ENCODE peak calls at places on chromosomes 13 and 19, in nine cellular contexts. G is adrenal gland, T is bronchial epithelial cell, C is AG04449, U is lower leg skin, K is A673, Y is cardiac fibroblast, D is thoracic aorta, I is AG09319. V is an unnamed sample.

GRCh38 chr19:46392252-46392801 is 21.0 kb downstream of the CCDC8 start:
- DNase-seq in I (no peak), U (no peak), D (no peak), C (no peak), K (peak), Y (peak), T (no peak), G (no peak), V (no peak)

GRCh38 chr19:47697863-47698609 is 15.2 kb upstream of the EHD2 start:
- DNase-seq in K (peak), C (no peak), I (peak), Y (peak), U (peak), G (peak), D (no peak), T (peak), V (no peak)

GRCh38 chr19:54207908-54208783 is 7.5 kb downstream of the RPS9 start:
- DNase-seq in Y (peak), D (no peak), U (peak), G (peak), K (no peak), T (peak), C (no peak), I (peak), V (no peak)

GRCh38 chr19:19774354-19775033 is 41.6 kb upstream of the ZNF14 start:
- DNase-seq in U (no peak), K (no peak), Y (no peak), I (no peak), D (no peak), G (no peak), C (no peak), T (no peak), V (no peak)

GRCh38 chr19:3154957-3155736 is 19.3 kb downstream of the GNA15 start:
- DNase-seq in K (peak), G (peak), T (peak), D (peak), U (peak), C (peak), I (peak), Y (peak), V (no peak)

GRCh38 chr19:48872884-48873475 is 759 bp downstream of the PPP1R15A start:
- DNase-seq in K (peak), Y (peak), I (peak), D (peak), U (peak), G (peak), C (peak), T (peak), V (peak)

GRCh38 chr19:17867087-17867486 is 4.7 kb upstream of the SLC5A5 start:
- DNase-seq in K (no peak), T (no peak), C (no peak), D (no peak), G (no peak), U (no peak), Y (no peak), I (no peak), V (no peak)

GRCh38 chr19:7868326-7868670 is 5.9 kb downstream of the PRR36 start:
- DNase-seq in D (no peak), G (peak), T (no peak), I (no peak), K (no peak), C (no peak), U (no peak), Y (no peak), V (no peak)

GRCh38 chr13:109651854-109652253 is 134.5 kb downstream of the IRS2 start:
- DNase-seq in G (peak), I (no peak), C (no peak), U (no peak), T (no peak), Y (no peak), K (peak), D (no peak), V (no peak)

GRCh38 chr19:51719251-51719901 is 4.4 kb downstream of the HAS1 start:
- DNase-seq in I (no peak), G (no peak), T (no peak), Y (no peak), U (no peak), K (no peak), C (no peak), D (no peak), V (no peak)

GRCh38 chr19:16514383-16515019 is 18.3 kb downstream of the C19orf44 start:
- DNase-seq in T (no peak), D (no peak), Y (no peak), C (no peak), U (no peak), K (no peak), G (no peak), I (no peak), V (no peak)
- TF ChIP-seq CTCF in T (no peak), D (no peak), Y (no peak), C (no peak), U (no peak), K (no peak), G (no peak), I (no peak), V (peak)

DNA sequence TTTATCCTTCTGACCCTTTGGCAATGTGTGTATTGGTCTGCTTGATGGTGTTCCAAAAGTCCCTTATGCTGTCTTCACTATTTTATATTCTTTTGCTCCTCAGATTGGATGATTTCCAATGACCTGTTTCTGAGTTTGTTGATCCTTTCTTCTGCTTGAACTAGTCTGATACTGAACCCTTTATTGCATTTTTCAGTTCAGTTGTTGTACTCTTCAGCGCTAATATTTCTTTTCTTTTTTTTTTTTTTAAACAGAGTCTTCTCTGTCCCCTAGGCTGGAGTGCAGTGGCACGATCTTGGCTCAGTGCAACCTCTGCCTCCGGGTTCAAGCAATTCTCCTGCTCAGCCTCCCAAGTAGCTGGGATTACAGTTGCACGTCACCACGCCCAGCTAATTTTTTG is 12.6 kb upstream of the ZNF566 start:
- DNase-seq in I (no peak), D (no peak), C (no peak), U (no peak), G (no peak), Y (no peak), K (no peak), T (no peak), V (no peak)
- TF ChIP-seq CTCF in I (no peak), D (no peak), C (no peak), U (no peak), G (no peak), Y (no peak), K (no peak), T (no peak), V (no peak)

DNA sequence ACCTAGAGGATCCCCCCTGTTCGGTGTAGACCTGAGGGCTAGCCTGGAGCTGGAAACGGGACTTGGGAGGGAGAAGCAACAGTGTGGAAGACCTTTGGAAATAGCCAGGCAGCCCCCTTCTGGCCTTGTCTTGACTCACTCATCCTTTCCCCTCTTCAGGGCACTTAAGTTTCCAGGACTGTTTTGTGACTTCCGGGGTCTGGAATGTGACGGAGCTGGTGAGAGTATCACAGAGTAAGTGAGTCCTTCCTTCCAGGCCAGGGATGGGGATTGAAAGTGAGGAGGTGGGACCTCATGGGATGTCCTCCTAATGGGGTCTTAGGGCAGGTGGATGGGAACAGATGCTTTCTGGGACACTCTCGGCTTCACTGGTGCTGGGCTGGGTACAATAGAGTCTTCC is 29.4 kb downstream of the LYL1 start:
- DNase-seq in D (no peak), G (no peak), K (no peak), T (no peak), U (no peak), Y (no peak), C (no peak), I (no peak), V (no peak)
- TF ChIP-seq CTCF in D (no peak), G (no peak), K (no peak), T (no peak), U (no peak), Y (no peak), C (no peak), I (no peak), V (no peak)

GRCh38 chr19:6260912-6261636 is 18.7 kb downstream of the MLLT1 start:
- DNase-seq in G (peak), U (no peak), Y (no peak), I (no peak), C (no peak), T (no peak), K (peak), D (no peak), V (no peak)
- TF ChIP-seq CTCF in G (peak), U (no peak), Y (peak), I (peak), C (peak), T (peak), K (peak), D (peak), V (peak)

DNA sequence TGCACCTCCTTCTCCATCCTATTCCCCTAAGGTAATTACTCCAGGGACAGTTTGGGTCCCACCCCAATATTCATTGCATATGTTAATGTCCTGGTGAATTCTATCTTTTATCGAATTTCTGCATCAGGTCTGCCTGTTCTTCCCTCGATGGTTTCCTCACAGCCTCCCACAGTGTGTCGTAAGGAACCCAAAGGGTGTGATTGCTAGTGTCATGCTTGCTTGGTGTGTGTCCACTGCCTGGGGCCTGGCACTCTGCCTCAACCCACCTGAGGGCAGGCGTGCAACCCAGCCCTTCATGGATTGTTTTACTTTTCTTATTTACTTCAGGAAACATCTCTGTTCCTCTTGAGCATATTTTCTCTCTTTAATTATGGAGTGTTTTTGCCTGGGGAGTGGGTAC is 60.2 kb upstream of the CYSLTR2 start:
- DNase-seq in Y (no peak), K (no peak), T (no peak), I (no peak), U (no peak), D (no peak), C (no peak), G (no peak), V (no peak)
- TF ChIP-seq CTCF in Y (no peak), K (no peak), T (no peak), I (no peak), U (no peak), D (no peak), C (no peak), G (no peak), V (no peak)

DNA sequence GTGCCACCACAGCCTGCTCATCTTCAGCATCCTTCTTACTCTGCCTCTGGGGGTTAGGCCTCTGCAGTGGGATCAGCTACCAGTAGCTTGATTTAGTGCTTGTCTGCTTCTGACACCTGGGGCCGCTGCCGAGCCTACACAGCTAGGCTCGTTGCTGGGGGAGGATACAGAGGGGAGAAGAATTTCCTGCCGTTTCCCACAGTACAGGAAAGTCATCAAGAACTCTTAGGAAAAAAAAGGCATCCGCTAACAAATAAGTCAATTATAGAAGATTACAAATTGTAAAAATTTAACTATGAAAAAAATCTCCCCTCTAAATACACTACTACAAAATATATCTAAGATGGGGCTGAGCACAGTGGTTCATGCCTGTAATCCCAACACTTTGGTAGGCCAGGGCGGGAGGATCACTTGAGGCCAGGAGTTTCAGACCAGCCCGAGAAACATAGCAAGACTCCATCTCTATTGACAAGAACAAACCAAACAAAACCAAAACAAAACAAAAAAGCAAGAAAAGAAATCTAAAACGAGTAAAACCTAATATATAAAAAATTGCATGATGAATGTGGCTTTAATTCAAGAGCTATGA is 26.7 kb downstream of the LATS2 start:
- DNase-seq in G (no peak), Y (peak), D (no peak), I (no peak), K (no peak), T (no peak), U (no peak), C (no peak), V (no peak)
- TF ChIP-seq CTCF in G (no peak), Y (peak), D (no peak), I (peak), K (peak), T (no peak), U (no peak), C (no peak), V (peak)